ENCODE peak calls at places on chromosomes 5 and 9, in five cellular contexts. K is CD4-positive, CD25-positive, alpha-beta regulatory T cell; Y is OCI-LY7; I is ovary; U is lower lobe of right lung. Q is an unnamed sample.
A peak's percentile ranks its signal among the peaks of the same experiment; 100 is the strongest.

GRCh38 chr5:124630767-124631704 is 115.4 kb downstream of the ZNF608 start:
- DNase-seq in K (no peak), Y (no peak), I (no peak), U (no peak), Q (no peak)

GRCh38 chr9:121699271-121700164 is 48.1 kb downstream of the DAB2IP start:
- DNase-seq in K (peak; percentile 17), Y (peak; percentile 74), I (peak; percentile 65), U (peak; percentile 75), Q (no peak)

GRCh38 chr5:39256472-39256871 is 37.1 kb upstream of the FYB1 start:
- DNase-seq in K (no peak), Y (no peak), I (no peak), U (no peak), Q (no peak)

GRCh38 chr5:168055982-168056381 is 235.5 kb upstream of the WWC1 start:
- DNase-seq in K (no peak), Y (no peak), I (no peak), U (no peak), Q (no peak)

GRCh38 chr5:158433634-158434033 is 574.7 kb upstream of the CLINT1 start:
- DNase-seq in K (no peak), Y (no peak), I (no peak), U (no peak), Q (no peak)

GRCh38 chr9:15999422-16000339 is 446.8 kb downstream of the CCDC171 start:
- DNase-seq in K (no peak), Y (no peak), I (no peak), U (no peak), Q (no peak)

GRCh38 chr5:94471496-94471895 is 146.9 kb downstream of the KIAA0825 start:
- DNase-seq in K (no peak), Y (no peak), I (no peak), U (no peak), Q (no peak)

GRCh38 chr9:124492818-124493217 is 14.4 kb downstream of the NR5A1 start:
- DNase-seq in K (no peak), Y (no peak), I (no peak), U (no peak), Q (no peak)

GRCh38 chr5:139578348-139578724 is 17.2 kb downstream of the UBE2D2 start:
- DNase-seq in K (no peak), Y (no peak), I (no peak), U (no peak), Q (no peak)
- H3K36me3 ChIP-seq in K (no peaks in the 10 kb centered on the region), Y (peaks cover 73% of the 10 kb centered on the region), I (no peaks in the 10 kb centered on the region), U (peaks cover 5% of the 10 kb centered on the region), Q (no peaks in the 10 kb centered on the region)

DNA sequence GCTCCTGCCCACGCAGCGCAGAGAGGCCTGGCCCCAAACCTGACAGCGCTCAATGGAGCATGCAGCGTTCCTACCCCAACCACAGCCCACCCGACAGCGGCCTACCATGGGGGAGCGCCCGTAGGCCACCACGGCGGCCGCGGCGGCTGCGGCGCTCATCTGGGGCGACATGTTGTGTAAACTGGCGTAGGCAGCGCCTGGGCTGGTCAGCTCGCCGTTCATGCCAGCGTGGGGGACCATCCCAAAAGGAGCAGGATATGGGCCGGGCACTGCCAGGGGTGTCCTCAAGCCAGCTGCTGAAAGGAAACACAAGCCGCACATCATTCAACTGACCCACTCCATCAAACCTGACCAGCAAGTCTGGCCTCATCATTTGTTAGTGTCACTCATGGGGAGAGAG is 77.7 kb downstream of the TLE1 start:
- DNase-seq in K (no peak), Y (no peak), I (no peak), U (no peak), Q (no peak)
- H3K36me3 ChIP-seq in K (no peaks in the 10 kb centered on the region), Y (no peaks in the 10 kb centered on the region), I (no peaks in the 10 kb centered on the region), U (peaks cover 53% of the 10 kb centered on the region), Q (no peaks in the 10 kb centered on the region)

DNA sequence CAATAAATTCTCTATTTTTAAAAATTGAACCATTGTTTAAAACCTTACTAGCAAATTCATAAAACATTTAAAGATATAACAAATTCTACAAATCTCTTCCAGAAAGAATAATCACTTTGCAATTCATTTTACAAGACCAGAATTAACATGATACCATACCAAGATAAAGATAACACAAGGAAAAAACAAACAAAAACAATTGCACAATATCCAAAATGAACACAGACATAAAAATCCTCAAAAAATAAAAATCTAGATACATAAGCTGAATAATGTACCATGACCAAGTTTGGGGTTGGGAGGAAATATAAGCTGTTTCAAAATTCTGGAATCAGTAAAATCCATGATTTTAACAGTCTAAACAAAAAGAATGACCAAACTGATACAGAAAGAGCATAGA is 11.1 kb downstream of the CCNG1 start:
- DNase-seq in K (no peak), Y (no peak), I (no peak), U (no peak), Q (no peak)
- H3K36me3 ChIP-seq in K (peaks cover 49% of the 10 kb centered on the region), Y (peaks cover 98% of the 10 kb centered on the region), I (no peaks in the 10 kb centered on the region), U (peaks cover 70% of the 10 kb centered on the region), Q (no peaks in the 10 kb centered on the region)

DNA sequence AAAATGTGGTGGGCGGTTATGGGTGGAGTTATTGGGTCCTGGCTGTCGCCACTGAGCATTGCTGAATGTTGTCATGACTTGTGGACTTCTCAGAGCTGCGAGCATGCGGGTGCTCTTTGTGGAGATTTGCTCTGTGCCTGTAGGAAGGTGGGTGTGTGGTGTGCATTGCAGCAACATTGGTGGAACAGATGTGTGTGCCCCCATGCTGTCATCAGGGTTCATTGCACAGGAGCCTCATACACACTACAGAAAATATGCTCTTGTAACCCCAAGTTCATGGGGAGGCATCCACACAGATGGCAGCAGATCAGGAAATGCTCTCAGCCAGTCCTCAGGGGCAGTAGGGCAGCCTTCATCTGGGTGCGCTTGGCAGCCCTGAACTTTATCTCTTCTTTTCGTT is 55.9 kb upstream of the PHF2 start:
- DNase-seq in K (no peak), Y (peak; percentile 33), I (no peak), U (no peak), Q (no peak)
- H3K36me3 ChIP-seq in K (peaks cover 60% of the 10 kb centered on the region), Y (peaks cover 87% of the 10 kb centered on the region), I (no peaks in the 10 kb centered on the region), U (peaks cover 76% of the 10 kb centered on the region), Q (no peaks in the 10 kb centered on the region)

GRCh38 chr9:127504887-127505251 is 53.6 kb downstream of the LRSAM1 start:
- DNase-seq in K (no peak), Y (no peak), I (no peak), U (no peak), Q (no peak)

GRCh38 chr9:127502706-127503378 is 51.5 kb downstream of the LRSAM1 start:
- DNase-seq in K (no peak), Y (no peak), I (no peak), U (no peak), Q (no peak)

GRCh38 chr9:127503379-127503921 is 52.1 kb downstream of the LRSAM1 start:
- DNase-seq in K (no peak), Y (no peak), I (no peak), U (no peak), Q (no peak)

GRCh38 chr9:127505396-127506116 is 54.2 kb downstream of the LRSAM1 start:
- DNase-seq in K (peak; percentile 19), Y (peak; percentile 50), I (peak; percentile 57), U (no peak), Q (no peak)

DNA sequence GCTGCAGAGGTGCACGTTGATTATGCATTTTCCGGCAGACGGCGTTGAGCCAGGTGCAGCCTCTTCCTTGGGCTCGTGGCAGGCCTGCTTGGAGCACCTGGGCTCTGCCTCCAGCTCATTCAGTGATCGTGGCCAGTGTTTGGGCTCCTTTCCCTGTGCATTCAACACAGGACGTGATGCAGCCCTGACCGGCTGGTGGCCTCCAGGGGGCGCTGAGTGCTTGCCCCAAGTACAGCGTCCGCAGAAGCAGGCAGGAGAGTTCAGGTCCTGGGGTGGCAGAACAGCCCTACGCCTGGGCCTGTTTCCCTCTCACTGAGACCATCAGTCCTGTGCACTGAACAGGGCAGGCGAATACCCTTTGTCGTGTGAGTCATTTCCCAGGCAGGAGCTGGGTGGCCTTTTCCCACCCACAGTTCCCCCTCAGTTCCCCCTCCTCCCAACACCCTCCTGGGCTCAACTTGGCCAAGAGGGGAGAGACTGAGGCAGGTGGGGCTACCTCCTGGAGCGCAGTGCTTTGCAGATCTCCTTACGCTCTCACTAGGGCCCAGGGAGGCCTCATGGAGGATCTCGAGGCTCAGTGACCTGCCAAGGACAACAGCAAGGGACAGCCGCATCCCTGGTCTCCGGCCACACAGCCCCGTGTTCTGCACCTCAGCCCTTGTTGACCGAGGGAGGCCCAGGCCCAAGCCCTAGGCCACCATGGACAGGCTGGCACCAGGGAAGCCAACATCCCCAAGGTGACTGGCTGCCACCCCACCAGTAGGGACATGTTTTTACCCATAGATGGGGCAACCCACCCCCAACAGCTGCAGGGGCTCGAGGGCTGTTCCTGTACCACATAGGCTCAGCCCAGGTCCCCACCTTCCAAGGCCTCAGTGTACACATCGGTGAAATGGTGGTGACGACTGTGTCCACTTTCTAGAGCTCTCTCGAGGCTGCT is 52.9 kb downstream of the LRSAM1 start:
- DNase-seq in K (peak; percentile 76), Y (peak; percentile 78), I (peak; percentile 90), U (peak; percentile 86), Q (peak; percentile 85)
- H3K36me3 ChIP-seq in K (peaks cover 4% of the 10 kb centered on the region), Y (no peaks in the 10 kb centered on the region), I (no peaks in the 10 kb centered on the region), U (peaks cover 86% of the 10 kb centered on the region), Q (peaks cover 7% of the 10 kb centered on the region)

GRCh38 chr9:137447722-137448568 is 6.8 kb upstream of the ENTPD8 start:
- DNase-seq in K (no peak), Y (no peak), I (no peak), U (peak; percentile 43), Q (no peak)
- H3K36me3 ChIP-seq in K (no peaks in the 10 kb centered on the region), Y (peaks cover 16% of the 10 kb centered on the region), I (no peaks in the 10 kb centered on the region), U (no peaks in the 10 kb centered on the region), Q (no peaks in the 10 kb centered on the region)

GRCh38 chr5:169707714-169708113 is 70.6 kb downstream of the DOCK2 start:
- DNase-seq in K (no peak), Y (no peak), I (no peak), U (no peak), Q (no peak)

GRCh38 chr5:169706070-169706469 is 69.0 kb downstream of the DOCK2 start:
- DNase-seq in K (no peak), Y (no peak), I (no peak), U (no peak), Q (no peak)

GRCh38 chr5:169703803-169704202 is 66.7 kb downstream of the DOCK2 start:
- DNase-seq in K (no peak), Y (no peak), I (no peak), U (no peak), Q (no peak)

GRCh38 chr5:169705322-169705721 is 68.2 kb downstream of the DOCK2 start:
- DNase-seq in K (no peak), Y (peak; percentile 84), I (no peak), U (no peak), Q (no peak)

GRCh38 chr5:169706758-169707450 is 69.8 kb downstream of the DOCK2 start:
- DNase-seq in K (no peak), Y (no peak), I (no peak), U (no peak), Q (no peak)
- H3K36me3 ChIP-seq in K (peaks cover 94% of the 10 kb centered on the region), Y (peaks cover 98% of the 10 kb centered on the region), I (no peaks in the 10 kb centered on the region), U (peaks cover 24% of the 10 kb centered on the region), Q (no peaks in the 10 kb centered on the region)

Q was measured in breast epithelium.